ENCODE peak calls at places on chromosomes 4 and X, in nine cellular contexts. One of them, this sample, is unnamed.

GRCh38 chr4:38162240-38162784 is 202.1 kb downstream of the PTTG2 start:
- DNase-seq in HFFc6: peak
- DNase-seq in NCI-H1092 treated with DMSO at 0.1 percent for 48 hours: no peak
- DNase-seq in activated CD8-positive, alpha-beta memory T cell treated with anti-CD3 and anti-CD28 coated beads for 24 hours: no peak
- DNase-seq in NCI-H1048: no peak
- DNase-seq in omental fat pad: no peak
- DNase-seq in NCI-H748 treated with DMSO at 0.1 percent for 48 hours: no peak
- DNase-seq in activated naive CD4-positive, alpha-beta T cell treated with anti-CD3 and anti-CD28 coated beads for 36 hours: no peak
- DNase-seq in H54: peak
- DNase-seq in this sample: no peak

GRCh38 chr4:175954685-175955084 is 111.0 kb upstream of the WDR17 start:
- DNase-seq in HFFc6: no peak
- DNase-seq in NCI-H1092 treated with DMSO at 0.1 percent for 48 hours: no peak
- DNase-seq in activated CD8-positive, alpha-beta memory T cell treated with anti-CD3 and anti-CD28 coated beads for 24 hours: no peak
- DNase-seq in NCI-H1048: no peak
- DNase-seq in omental fat pad: no peak
- DNase-seq in NCI-H748 treated with DMSO at 0.1 percent for 48 hours: no peak
- DNase-seq in activated naive CD4-positive, alpha-beta T cell treated with anti-CD3 and anti-CD28 coated beads for 36 hours: no peak
- DNase-seq in H54: no peak
- DNase-seq in this sample: no peak

GRCh38 chr4:123816462-123816861 is 419.9 kb downstream of the SPRY1 start:
- DNase-seq in HFFc6: no peak
- DNase-seq in NCI-H1092 treated with DMSO at 0.1 percent for 48 hours: no peak
- DNase-seq in activated CD8-positive, alpha-beta memory T cell treated with anti-CD3 and anti-CD28 coated beads for 24 hours: no peak
- DNase-seq in NCI-H1048: no peak
- DNase-seq in omental fat pad: no peak
- DNase-seq in NCI-H748 treated with DMSO at 0.1 percent for 48 hours: no peak
- DNase-seq in activated naive CD4-positive, alpha-beta T cell treated with anti-CD3 and anti-CD28 coated beads for 36 hours: no peak
- DNase-seq in H54: no peak
- DNase-seq in this sample: no peak

GRCh38 chr4:147787204-147787603 is 55.3 kb downstream of the ARHGAP10 start:
- DNase-seq in HFFc6: peak
- DNase-seq in NCI-H1092 treated with DMSO at 0.1 percent for 48 hours: no peak
- DNase-seq in activated CD8-positive, alpha-beta memory T cell treated with anti-CD3 and anti-CD28 coated beads for 24 hours: no peak
- DNase-seq in NCI-H1048: no peak
- DNase-seq in omental fat pad: no peak
- DNase-seq in NCI-H748 treated with DMSO at 0.1 percent for 48 hours: no peak
- DNase-seq in activated naive CD4-positive, alpha-beta T cell treated with anti-CD3 and anti-CD28 coated beads for 36 hours: no peak
- DNase-seq in H54: peak
- DNase-seq in this sample: no peak

GRCh38 chrX:120464409-120464808 is 4.7 kb downstream of the LAMP2 start:
- DNase-seq in HFFc6: no peak
- DNase-seq in NCI-H1092 treated with DMSO at 0.1 percent for 48 hours: no peak
- DNase-seq in activated CD8-positive, alpha-beta memory T cell treated with anti-CD3 and anti-CD28 coated beads for 24 hours: no peak
- DNase-seq in NCI-H1048: no peak
- DNase-seq in omental fat pad: no peak
- DNase-seq in NCI-H748 treated with DMSO at 0.1 percent for 48 hours: no peak
- DNase-seq in activated naive CD4-positive, alpha-beta T cell treated with anti-CD3 and anti-CD28 coated beads for 36 hours: no peak
- DNase-seq in H54: no peak
- DNase-seq in this sample: no peak

GRCh38 chr4:186657766-186658165 is 65.9 kb downstream of the FAT1 start:
- DNase-seq in HFFc6: no peak
- DNase-seq in NCI-H1092 treated with DMSO at 0.1 percent for 48 hours: no peak
- DNase-seq in activated CD8-positive, alpha-beta memory T cell treated with anti-CD3 and anti-CD28 coated beads for 24 hours: no peak
- DNase-seq in NCI-H1048: no peak
- DNase-seq in omental fat pad: no peak
- DNase-seq in NCI-H748 treated with DMSO at 0.1 percent for 48 hours: no peak
- DNase-seq in activated naive CD4-positive, alpha-beta T cell treated with anti-CD3 and anti-CD28 coated beads for 36 hours: no peak
- DNase-seq in H54: no peak
- DNase-seq in this sample: no peak

GRCh38 chr4:115187136-115187535 is 73.7 kb upstream of the NDST4 start:
- DNase-seq in HFFc6: no peak
- DNase-seq in NCI-H1092 treated with DMSO at 0.1 percent for 48 hours: no peak
- DNase-seq in activated CD8-positive, alpha-beta memory T cell treated with anti-CD3 and anti-CD28 coated beads for 24 hours: no peak
- DNase-seq in NCI-H1048: no peak
- DNase-seq in omental fat pad: no peak
- DNase-seq in NCI-H748 treated with DMSO at 0.1 percent for 48 hours: no peak
- DNase-seq in activated naive CD4-positive, alpha-beta T cell treated with anti-CD3 and anti-CD28 coated beads for 36 hours: no peak
- DNase-seq in H54: no peak
- DNase-seq in this sample: no peak

GRCh38 chr4:102638621-102639020 is 122.1 kb downstream of the MANBA start:
- DNase-seq in HFFc6: peak
- DNase-seq in NCI-H1092 treated with DMSO at 0.1 percent for 48 hours: no peak
- DNase-seq in activated CD8-positive, alpha-beta memory T cell treated with anti-CD3 and anti-CD28 coated beads for 24 hours: no peak
- DNase-seq in NCI-H1048: no peak
- DNase-seq in omental fat pad: no peak
- DNase-seq in NCI-H748 treated with DMSO at 0.1 percent for 48 hours: no peak
- DNase-seq in activated naive CD4-positive, alpha-beta T cell treated with anti-CD3 and anti-CD28 coated beads for 36 hours: no peak
- DNase-seq in H54: no peak
- DNase-seq in this sample: no peak

GRCh38 chrX:7076245-7076661 is 71.3 kb upstream of the STS start:
- DNase-seq in HFFc6: no peak
- DNase-seq in NCI-H1092 treated with DMSO at 0.1 percent for 48 hours: no peak
- DNase-seq in activated CD8-positive, alpha-beta memory T cell treated with anti-CD3 and anti-CD28 coated beads for 24 hours: no peak
- DNase-seq in NCI-H1048: no peak
- DNase-seq in omental fat pad: no peak
- DNase-seq in NCI-H748 treated with DMSO at 0.1 percent for 48 hours: no peak
- DNase-seq in activated naive CD4-positive, alpha-beta T cell treated with anti-CD3 and anti-CD28 coated beads for 36 hours: no peak
- DNase-seq in H54: no peak
- DNase-seq in this sample: no peak

GRCh38 chr4:73417973-73418372 is 13.9 kb downstream of the ALB start:
- DNase-seq in HFFc6: no peak
- DNase-seq in NCI-H1092 treated with DMSO at 0.1 percent for 48 hours: no peak
- DNase-seq in activated CD8-positive, alpha-beta memory T cell treated with anti-CD3 and anti-CD28 coated beads for 24 hours: no peak
- DNase-seq in NCI-H1048: no peak
- DNase-seq in omental fat pad: no peak
- DNase-seq in NCI-H748 treated with DMSO at 0.1 percent for 48 hours: no peak
- DNase-seq in activated naive CD4-positive, alpha-beta T cell treated with anti-CD3 and anti-CD28 coated beads for 36 hours: no peak
- DNase-seq in H54: no peak
- DNase-seq in this sample: no peak

GRCh38 chr4:176436500-176436973 is 116.8 kb downstream of the SPCS3 start:
- DNase-seq in HFFc6: peak
- DNase-seq in NCI-H1092 treated with DMSO at 0.1 percent for 48 hours: no peak
- DNase-seq in activated CD8-positive, alpha-beta memory T cell treated with anti-CD3 and anti-CD28 coated beads for 24 hours: no peak
- DNase-seq in NCI-H1048: no peak
- DNase-seq in omental fat pad: no peak
- DNase-seq in NCI-H748 treated with DMSO at 0.1 percent for 48 hours: no peak
- DNase-seq in activated naive CD4-positive, alpha-beta T cell treated with anti-CD3 and anti-CD28 coated beads for 36 hours: no peak
- DNase-seq in H54: peak
- DNase-seq in this sample: no peak

GRCh38 chrX:11968991-11969390 is 169.3 kb upstream of the FRMPD4 start:
- DNase-seq in HFFc6: no peak
- DNase-seq in NCI-H1092 treated with DMSO at 0.1 percent for 48 hours: no peak
- DNase-seq in activated CD8-positive, alpha-beta memory T cell treated with anti-CD3 and anti-CD28 coated beads for 24 hours: no peak
- DNase-seq in NCI-H1048: no peak
- DNase-seq in omental fat pad: no peak
- DNase-seq in NCI-H748 treated with DMSO at 0.1 percent for 48 hours: no peak
- DNase-seq in activated naive CD4-positive, alpha-beta T cell treated with anti-CD3 and anti-CD28 coated beads for 36 hours: no peak
- DNase-seq in H54: no peak
- DNase-seq in this sample: no peak

GRCh38 chr4:6834867-6835266 is 52.3 kb downstream of the KIAA0232 start:
- DNase-seq in HFFc6: peak
- DNase-seq in NCI-H1092 treated with DMSO at 0.1 percent for 48 hours: no peak
- DNase-seq in activated CD8-positive, alpha-beta memory T cell treated with anti-CD3 and anti-CD28 coated beads for 24 hours: no peak
- DNase-seq in NCI-H1048: no peak
- DNase-seq in omental fat pad: no peak
- DNase-seq in NCI-H748 treated with DMSO at 0.1 percent for 48 hours: no peak
- DNase-seq in activated naive CD4-positive, alpha-beta T cell treated with anti-CD3 and anti-CD28 coated beads for 36 hours: no peak
- DNase-seq in H54: peak
- DNase-seq in this sample: no peak

GRCh38 chr4:183758006-183758734 is 99.1 kb downstream of the TRAPPC11 start:
- DNase-seq in HFFc6: no peak
- DNase-seq in NCI-H1092 treated with DMSO at 0.1 percent for 48 hours: no peak
- DNase-seq in activated CD8-positive, alpha-beta memory T cell treated with anti-CD3 and anti-CD28 coated beads for 24 hours: no peak
- DNase-seq in NCI-H1048: no peak
- DNase-seq in omental fat pad: no peak
- DNase-seq in NCI-H748 treated with DMSO at 0.1 percent for 48 hours: no peak
- DNase-seq in activated naive CD4-positive, alpha-beta T cell treated with anti-CD3 and anti-CD28 coated beads for 36 hours: no peak
- DNase-seq in H54: no peak
- DNase-seq in this sample: no peak

GRCh38 chrX:41491267-41492004 is 44.3 kb downstream of the NYX start:
- DNase-seq in HFFc6: peak
- DNase-seq in NCI-H1092 treated with DMSO at 0.1 percent for 48 hours: no peak
- DNase-seq in activated CD8-positive, alpha-beta memory T cell treated with anti-CD3 and anti-CD28 coated beads for 24 hours: no peak
- DNase-seq in NCI-H1048: no peak
- DNase-seq in omental fat pad: no peak
- DNase-seq in NCI-H748 treated with DMSO at 0.1 percent for 48 hours: no peak
- DNase-seq in activated naive CD4-positive, alpha-beta T cell treated with anti-CD3 and anti-CD28 coated beads for 36 hours: no peak
- DNase-seq in H54: peak
- DNase-seq in this sample: no peak

This sample was measured in SHP77.